ENCODE peak calls at places on chromosomes 12 and 14, in six cellular contexts. One of them, this sample, is unnamed.

GRCh38 chr12:43148711-43149110 is 403.3 kb downstream of the ADAMTS20 start:
- DNase-seq in fibroblast of mammary gland: peak; percentile 7
- DNase-seq in RWPE2: peak; percentile 61
- DNase-seq in endothelial cell: no peak
- DNase-seq in IMR-90: no peak
- DNase-seq in coronary artery: no peak
- DNase-seq in this sample: no peak

GRCh38 chr14:98607341-98607910 is 664.6 kb downstream of the BCL11B start:
- DNase-seq in fibroblast of mammary gland: no peak
- DNase-seq in RWPE2: no peak
- DNase-seq in endothelial cell: no peak
- DNase-seq in IMR-90: no peak
- DNase-seq in coronary artery: no peak
- DNase-seq in this sample: peak; percentile 71

GRCh38 chr14:23352506-23353432 is at the start of gene SLC22A17:
- DNase-seq in fibroblast of mammary gland: peak; percentile 85
- DNase-seq in RWPE2: peak; percentile 82
- DNase-seq in endothelial cell: peak; percentile 68
- DNase-seq in IMR-90: peak; percentile 92
- DNase-seq in coronary artery: peak; percentile 88
- DNase-seq in this sample: peak; percentile 92

GRCh38 chr14:48350971-48351370 is 675.6 kb upstream of the MDGA2 start:
- DNase-seq in fibroblast of mammary gland: no peak
- DNase-seq in RWPE2: peak; percentile 76
- DNase-seq in endothelial cell: no peak
- DNase-seq in IMR-90: peak; percentile 66
- DNase-seq in coronary artery: no peak
- DNase-seq in this sample: no peak

GRCh38 chr14:49036236-49036635 is 549.9 kb downstream of the RPS29 start:
- DNase-seq in fibroblast of mammary gland: no peak
- DNase-seq in RWPE2: no peak
- DNase-seq in endothelial cell: no peak
- DNase-seq in IMR-90: no peak
- DNase-seq in coronary artery: no peak
- DNase-seq in this sample: no peak

GRCh38 chr12:51218607-51219161 is 822 bp upstream of the POU6F1 start:
- DNase-seq in fibroblast of mammary gland: no peak
- DNase-seq in RWPE2: no peak
- DNase-seq in endothelial cell: no peak
- DNase-seq in IMR-90: no peak
- DNase-seq in coronary artery: no peak
- DNase-seq in this sample: no peak

GRCh38 chr12:46585854-46586621 is 213.5 kb upstream of the SLC38A2 start:
- DNase-seq in fibroblast of mammary gland: peak; percentile 65
- DNase-seq in RWPE2: peak; percentile 84
- DNase-seq in endothelial cell: peak; percentile 42
- DNase-seq in IMR-90: peak; percentile 92
- DNase-seq in coronary artery: no peak
- DNase-seq in this sample: no peak

GRCh38 chr14:45156067-45156466 is 20.3 kb downstream of the FANCM start:
- DNase-seq in fibroblast of mammary gland: no peak
- DNase-seq in RWPE2: no peak
- DNase-seq in endothelial cell: no peak
- DNase-seq in IMR-90: peak; percentile 4
- DNase-seq in coronary artery: no peak
- DNase-seq in this sample: no peak

GRCh38 chr12:112848972-112849371 is 57.4 kb downstream of the RPH3A start:
- DNase-seq in fibroblast of mammary gland: no peak
- DNase-seq in RWPE2: no peak
- DNase-seq in endothelial cell: no peak
- DNase-seq in IMR-90: no peak
- DNase-seq in coronary artery: no peak
- DNase-seq in this sample: no peak

GRCh38 chr14:96204151-96205058 is at the start of gene BDKRB2:
- DNase-seq in fibroblast of mammary gland: peak; percentile 82
- DNase-seq in RWPE2: peak; percentile 87
- DNase-seq in endothelial cell: peak; percentile 47
- DNase-seq in IMR-90: peak; percentile 92
- DNase-seq in coronary artery: no peak
- DNase-seq in this sample: peak; percentile 87

GRCh38 chr12:56484566-56484965 is 3.4 kb downstream of the GLS2 start:
- DNase-seq in fibroblast of mammary gland: no peak
- DNase-seq in RWPE2: no peak
- DNase-seq in endothelial cell: no peak
- DNase-seq in IMR-90: no peak
- DNase-seq in coronary artery: no peak
- DNase-seq in this sample: no peak

GRCh38 chr14:76929927-76930326 is 98.6 kb downstream of the IRF2BPL start:
- DNase-seq in fibroblast of mammary gland: no peak
- DNase-seq in RWPE2: no peak
- DNase-seq in endothelial cell: no peak
- DNase-seq in IMR-90: no peak
- DNase-seq in coronary artery: no peak
- DNase-seq in this sample: no peak

GRCh38 chr12:122104844-122105243 is 26.3 kb downstream of the MLXIP start:
- DNase-seq in fibroblast of mammary gland: no peak
- DNase-seq in RWPE2: no peak
- DNase-seq in endothelial cell: no peak
- DNase-seq in IMR-90: no peak
- DNase-seq in coronary artery: no peak
- DNase-seq in this sample: no peak

GRCh38 chr12:106301241-106301610 is 1.3 kb upstream of the TCP11L2 start:
- DNase-seq in fibroblast of mammary gland: peak; percentile 23
- DNase-seq in RWPE2: no peak
- DNase-seq in endothelial cell: no peak
- DNase-seq in IMR-90: no peak
- DNase-seq in coronary artery: no peak
- DNase-seq in this sample: no peak

GRCh38 chr14:68181395-68182326 is 362.1 kb downstream of the RAD51B start:
- DNase-seq in fibroblast of mammary gland: peak; percentile 80
- DNase-seq in RWPE2: no peak
- DNase-seq in endothelial cell: no peak
- DNase-seq in IMR-90: peak; percentile 38
- DNase-seq in coronary artery: no peak
- DNase-seq in this sample: no peak

GRCh38 chr12:77064891-77065360 is 443 bp downstream of the E2F7 start:
- DNase-seq in fibroblast of mammary gland: no peak
- DNase-seq in RWPE2: no peak
- DNase-seq in endothelial cell: no peak
- DNase-seq in IMR-90: no peak
- DNase-seq in coronary artery: no peak
- DNase-seq in this sample: no peak

GRCh38 chr14:59754256-59754655 is 116.3 kb downstream of the RTN1 start:
- DNase-seq in fibroblast of mammary gland: peak; percentile 60
- DNase-seq in RWPE2: no peak
- DNase-seq in endothelial cell: no peak
- DNase-seq in IMR-90: peak; percentile 1
- DNase-seq in coronary artery: no peak
- DNase-seq in this sample: no peak

GRCh38 chr14:89365071-89365801 is 51.8 kb downstream of the FOXN3 start:
- DNase-seq in fibroblast of mammary gland: peak; percentile 17
- DNase-seq in RWPE2: no peak
- DNase-seq in endothelial cell: peak; percentile 23
- DNase-seq in IMR-90: peak; percentile 59
- DNase-seq in coronary artery: no peak
- DNase-seq in this sample: no peak

GRCh38 chr12:130715996-130716917 is at the start of gene RIMBP2:
- DNase-seq in fibroblast of mammary gland: no peak
- DNase-seq in RWPE2: no peak
- DNase-seq in endothelial cell: no peak
- DNase-seq in IMR-90: peak; percentile 1
- DNase-seq in coronary artery: peak; percentile 50
- DNase-seq in this sample: no peak

GRCh38 chr12:30753233-30753632 is 1.5 kb downstream of the CAPRIN2 start:
- DNase-seq in fibroblast of mammary gland: peak; percentile 54
- DNase-seq in RWPE2: no peak
- DNase-seq in endothelial cell: peak; percentile 45
- DNase-seq in IMR-90: peak; percentile 39
- DNase-seq in coronary artery: no peak
- DNase-seq in this sample: no peak

GRCh38 chr14:30064454-30064853 is 136.8 kb upstream of the PRKD1 start:
- DNase-seq in fibroblast of mammary gland: peak; percentile 15
- DNase-seq in RWPE2: no peak
- DNase-seq in endothelial cell: no peak
- DNase-seq in IMR-90: peak; percentile 6
- DNase-seq in coronary artery: no peak
- DNase-seq in this sample: no peak

GRCh38 chr14:61470261-61470953 is 149.0 kb downstream of the PRKCH start:
- DNase-seq in fibroblast of mammary gland: peak; percentile 99
- DNase-seq in RWPE2: no peak
- DNase-seq in endothelial cell: no peak
- DNase-seq in IMR-90: peak; percentile 98
- DNase-seq in coronary artery: no peak
- DNase-seq in this sample: no peak

GRCh38 chr12:104462931-104463339 is 6.2 kb downstream of the CHST11 start:
- DNase-seq in fibroblast of mammary gland: no peak
- DNase-seq in RWPE2: no peak
- DNase-seq in endothelial cell: no peak
- DNase-seq in IMR-90: no peak
- DNase-seq in coronary artery: no peak
- DNase-seq in this sample: no peak

GRCh38 chr12:1093166-1093751 is 102.2 kb downstream of the ERC1 start:
- DNase-seq in fibroblast of mammary gland: peak; percentile 73
- DNase-seq in RWPE2: no peak
- DNase-seq in endothelial cell: peak; percentile 61
- DNase-seq in IMR-90: peak; percentile 67
- DNase-seq in coronary artery: no peak
- DNase-seq in this sample: no peak

GRCh38 chr12:100794441-100795192 is at the start of gene ANO4:
- DNase-seq in fibroblast of mammary gland: no peak
- DNase-seq in RWPE2: no peak
- DNase-seq in endothelial cell: no peak
- DNase-seq in IMR-90: peak; percentile 29
- DNase-seq in coronary artery: no peak
- DNase-seq in this sample: no peak

GRCh38 chr14:71733210-71733883 is 198.9 kb upstream of the RGS6 start:
- DNase-seq in fibroblast of mammary gland: peak; percentile 50
- DNase-seq in RWPE2: no peak
- DNase-seq in endothelial cell: no peak
- DNase-seq in IMR-90: peak; percentile 76
- DNase-seq in coronary artery: peak; percentile 60
- DNase-seq in this sample: no peak

GRCh38 chr12:80939231-80939950 is 1.7 kb upstream of the LIN7A start:
- DNase-seq in fibroblast of mammary gland: peak; percentile 22
- DNase-seq in RWPE2: no peak
- DNase-seq in endothelial cell: no peak
- DNase-seq in IMR-90: no peak
- DNase-seq in coronary artery: no peak
- DNase-seq in this sample: no peak

GRCh38 chr12:53777936-53778644 is 26.3 kb upstream of the CISTR start:
- DNase-seq in fibroblast of mammary gland: peak; percentile 49
- DNase-seq in RWPE2: no peak
- DNase-seq in endothelial cell: no peak
- DNase-seq in IMR-90: no peak
- DNase-seq in coronary artery: no peak
- DNase-seq in this sample: no peak
- TF ChIP-seq CTCF in fibroblast of mammary gland: no peak
- TF ChIP-seq CTCF in RWPE2: no peak
- TF ChIP-seq CTCF in endothelial cell: no peak
- TF ChIP-seq CTCF in IMR-90: no peak
- TF ChIP-seq CTCF in coronary artery: no peak
- TF ChIP-seq CTCF in this sample: no peak

GRCh38 chr12:132585177-132585576 is 25.2 kb downstream of the LRCOL1 start:
- DNase-seq in fibroblast of mammary gland: no peak
- DNase-seq in RWPE2: no peak
- DNase-seq in endothelial cell: no peak
- DNase-seq in IMR-90: no peak
- DNase-seq in coronary artery: no peak
- DNase-seq in this sample: no peak

GRCh38 chr12:132588821-132589669 is 21.3 kb downstream of the LRCOL1 start:
- DNase-seq in fibroblast of mammary gland: no peak
- DNase-seq in RWPE2: no peak
- DNase-seq in endothelial cell: no peak
- DNase-seq in IMR-90: peak; percentile 8
- DNase-seq in coronary artery: no peak
- DNase-seq in this sample: no peak

GRCh38 chr12:132587781-132588180 is 22.6 kb downstream of the LRCOL1 start:
- DNase-seq in fibroblast of mammary gland: no peak
- DNase-seq in RWPE2: no peak
- DNase-seq in endothelial cell: no peak
- DNase-seq in IMR-90: no peak
- DNase-seq in coronary artery: no peak
- DNase-seq in this sample: no peak

GRCh38 chr12:132588319-132588718 is 22.1 kb downstream of the LRCOL1 start:
- DNase-seq in fibroblast of mammary gland: no peak
- DNase-seq in RWPE2: no peak
- DNase-seq in endothelial cell: no peak
- DNase-seq in IMR-90: no peak
- DNase-seq in coronary artery: no peak
- DNase-seq in this sample: no peak

DNA sequence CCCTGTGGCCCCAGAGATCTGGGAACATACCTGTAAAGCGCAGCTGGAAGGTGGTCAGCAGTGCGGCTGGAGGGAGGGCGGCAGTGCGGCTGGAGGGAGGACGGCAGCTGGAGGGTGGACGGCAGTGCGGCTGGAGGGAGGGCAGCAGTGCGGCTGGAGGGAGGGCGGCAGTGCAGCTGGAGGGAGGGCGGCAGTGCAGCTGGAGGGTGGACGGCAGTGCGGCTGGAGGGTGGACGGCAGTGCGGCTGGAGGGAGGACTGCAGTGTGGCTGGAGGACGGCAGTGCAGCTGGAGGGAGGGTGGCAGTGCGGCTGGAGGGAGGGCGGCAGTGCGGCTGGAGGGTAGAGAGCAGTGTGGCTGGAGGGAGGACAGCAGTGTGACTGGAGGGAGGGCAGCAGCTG is 23.5 kb downstream of the LRCOL1 start:
- DNase-seq in fibroblast of mammary gland: no peak
- DNase-seq in RWPE2: no peak
- DNase-seq in endothelial cell: no peak
- DNase-seq in IMR-90: no peak
- DNase-seq in coronary artery: no peak
- DNase-seq in this sample: no peak
- TF ChIP-seq CTCF in fibroblast of mammary gland: no peak
- TF ChIP-seq CTCF in RWPE2: no peak
- TF ChIP-seq CTCF in endothelial cell: no peak
- TF ChIP-seq CTCF in IMR-90: no peak
- TF ChIP-seq CTCF in coronary artery: no peak
- TF ChIP-seq CTCF in this sample: no peak

DNA sequence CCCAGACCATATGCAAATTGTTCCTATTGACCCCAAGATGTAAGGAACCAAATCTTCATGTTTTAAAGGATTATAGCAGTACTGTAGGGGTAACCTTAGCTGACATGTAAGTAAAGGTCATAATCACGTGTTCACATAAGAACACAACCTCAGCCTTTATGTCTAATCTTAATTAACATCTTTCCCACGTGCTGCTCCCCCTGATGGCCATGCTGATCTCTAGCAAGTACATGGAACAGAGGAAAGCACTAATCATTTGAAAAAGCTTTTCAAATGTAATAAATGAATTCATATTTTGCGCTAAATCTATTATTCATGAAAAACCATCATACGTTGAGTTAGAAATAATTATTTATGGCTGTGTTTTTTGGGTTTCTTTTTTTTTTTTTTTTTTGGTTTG is 30.5 kb upstream of the ITPR2 start:
- DNase-seq in fibroblast of mammary gland: peak; percentile 27
- DNase-seq in RWPE2: no peak
- DNase-seq in endothelial cell: no peak
- DNase-seq in IMR-90: peak; percentile 13
- DNase-seq in coronary artery: no peak
- DNase-seq in this sample: no peak
- TF ChIP-seq CTCF in fibroblast of mammary gland: peak; percentile 46
- TF ChIP-seq CTCF in RWPE2: no peak
- TF ChIP-seq CTCF in endothelial cell: no peak
- TF ChIP-seq CTCF in IMR-90: peak; percentile 35
- TF ChIP-seq CTCF in coronary artery: no peak
- TF ChIP-seq CTCF in this sample: peak; percentile 34

GRCh38 chr12:127690161-127690560 is 576.8 kb upstream of the TMEM132C start:
- DNase-seq in fibroblast of mammary gland: peak; percentile 5
- DNase-seq in RWPE2: no peak
- DNase-seq in endothelial cell: no peak
- DNase-seq in IMR-90: no peak
- DNase-seq in coronary artery: no peak
- DNase-seq in this sample: no peak
- TF ChIP-seq CTCF in fibroblast of mammary gland: no peak
- TF ChIP-seq CTCF in RWPE2: peak; percentile 33
- TF ChIP-seq CTCF in endothelial cell: no peak
- TF ChIP-seq CTCF in IMR-90: peak; percentile 39
- TF ChIP-seq CTCF in coronary artery: no peak
- TF ChIP-seq CTCF in this sample: peak; percentile 66